ENCODE peak calls at places on chromosomes 3 and 15, in four cellular contexts. P is fibroblast of lung, C is cardiac muscle cell, B is IMR-90. L is an unnamed sample.

GRCh38 chr3:30632521-30632920 is 26.1 kb downstream of the TGFBR2 start:
- DNase-seq in P (no peak), C (no peak), B (no peak), L (no peak)

GRCh38 chr3:150129181-150129580 is 158.5 kb upstream of the PFN2 start:
- DNase-seq in P (no peak), C (peak; percentile 11), B (peak; percentile 28), L (no peak)

GRCh38 chr3:30890907-30891306 is 3.6 kb downstream of the GADL1 start:
- DNase-seq in P (no peak), C (no peak), B (no peak), L (no peak)

GRCh38 chr15:85014932-85015331 is 33.3 kb downstream of the PDE8A start:
- DNase-seq in P (no peak), C (no peak), B (no peak), L (no peak)

GRCh38 chr3:52024765-52025452 is 29.2 kb upstream of the RPL29 start:
- DNase-seq in P (no peak), C (no peak), B (no peak), L (no peak)

GRCh38 chr15:100869151-100869999 is 10.3 kb upstream of the ALDH1A3 start:
- DNase-seq in P (no peak), C (no peak), B (no peak), L (peak; percentile 52)

GRCh38 chr15:76929011-76929760 is 2.4 kb upstream of the RCN2 start:
- DNase-seq in P (no peak), C (no peak), B (no peak), L (no peak)

GRCh38 chr15:50067254-50067653 is 51.8 kb downstream of the ATP8B4 start:
- DNase-seq in P (no peak), C (no peak), B (no peak), L (no peak)

GRCh38 chr3:197189633-197190032 is 108.8 kb downstream of the DLG1 start:
- DNase-seq in P (no peak), C (no peak), B (no peak), L (no peak)
- H3K27ac ChIP-seq in P (no peak overlapping the region), C (no peak overlapping the region), B (no peak overlapping the region), L (no peak overlapping the region)

DNA sequence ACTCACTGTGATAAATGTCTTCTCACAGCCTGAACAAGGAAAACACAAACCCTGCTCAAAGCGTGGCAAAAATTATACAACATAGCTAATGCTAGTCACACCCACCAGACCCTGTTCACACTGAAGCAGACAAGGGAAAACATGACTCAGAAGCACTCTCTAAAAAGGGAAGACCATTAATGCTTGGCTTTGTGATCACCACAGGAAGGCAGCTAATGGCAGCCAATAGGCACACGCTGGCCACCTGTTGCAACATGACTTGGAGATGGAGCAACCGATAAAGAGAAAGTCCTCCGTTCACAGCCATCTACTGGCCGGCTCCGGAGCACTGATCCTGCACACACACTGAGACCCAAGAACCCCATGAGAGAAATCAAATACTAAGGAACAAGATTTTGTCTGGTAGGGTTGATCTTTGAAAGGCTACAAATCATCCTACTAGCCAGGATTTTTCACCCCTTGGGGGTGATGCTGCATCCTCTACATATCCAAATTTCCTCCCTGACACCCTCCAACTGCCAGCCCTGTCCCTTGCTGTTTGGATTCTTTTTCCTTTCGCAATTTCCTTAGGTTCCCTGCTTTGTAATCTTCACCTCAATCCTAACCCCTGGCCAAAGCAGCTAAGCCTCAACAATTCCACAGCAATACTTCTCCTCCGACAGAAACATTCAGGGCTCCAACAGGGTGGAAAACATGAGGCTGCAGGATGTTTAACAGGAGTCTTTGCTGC is 3.2 kb downstream of the ZXDC start:
- DNase-seq in P (peak; percentile 96), C (peak; percentile 86), B (peak; percentile 68), L (no peak)
- TF ChIP-seq CTCF in P (no peak), C (peak; percentile 6), B (no peak), L (no peak)

DNA sequence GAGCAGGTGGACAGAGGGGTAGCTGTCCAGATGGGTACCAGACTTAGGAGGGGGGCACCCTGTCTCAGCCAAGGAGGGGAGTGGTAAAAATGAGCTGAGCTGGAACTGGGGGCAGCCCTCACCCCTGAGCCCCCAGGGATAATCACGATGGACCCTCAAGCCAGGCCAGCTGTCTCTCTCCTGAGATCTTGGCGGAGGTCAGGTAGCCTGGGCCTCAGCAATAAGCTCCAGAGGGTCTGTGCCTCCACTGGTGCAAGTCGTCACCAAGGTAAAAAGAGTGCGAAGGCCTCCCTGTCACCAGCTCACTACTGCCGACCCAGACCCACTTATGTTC is 5.1 kb downstream of the SLC38A3 start:
- DNase-seq in P (no peak), C (no peak), B (no peak), L (no peak)
- H3K4me3 ChIP-seq in P (no peak overlapping the region), C (no peak overlapping the region), B (no peak overlapping the region), L (no peak overlapping the region)

DNA sequence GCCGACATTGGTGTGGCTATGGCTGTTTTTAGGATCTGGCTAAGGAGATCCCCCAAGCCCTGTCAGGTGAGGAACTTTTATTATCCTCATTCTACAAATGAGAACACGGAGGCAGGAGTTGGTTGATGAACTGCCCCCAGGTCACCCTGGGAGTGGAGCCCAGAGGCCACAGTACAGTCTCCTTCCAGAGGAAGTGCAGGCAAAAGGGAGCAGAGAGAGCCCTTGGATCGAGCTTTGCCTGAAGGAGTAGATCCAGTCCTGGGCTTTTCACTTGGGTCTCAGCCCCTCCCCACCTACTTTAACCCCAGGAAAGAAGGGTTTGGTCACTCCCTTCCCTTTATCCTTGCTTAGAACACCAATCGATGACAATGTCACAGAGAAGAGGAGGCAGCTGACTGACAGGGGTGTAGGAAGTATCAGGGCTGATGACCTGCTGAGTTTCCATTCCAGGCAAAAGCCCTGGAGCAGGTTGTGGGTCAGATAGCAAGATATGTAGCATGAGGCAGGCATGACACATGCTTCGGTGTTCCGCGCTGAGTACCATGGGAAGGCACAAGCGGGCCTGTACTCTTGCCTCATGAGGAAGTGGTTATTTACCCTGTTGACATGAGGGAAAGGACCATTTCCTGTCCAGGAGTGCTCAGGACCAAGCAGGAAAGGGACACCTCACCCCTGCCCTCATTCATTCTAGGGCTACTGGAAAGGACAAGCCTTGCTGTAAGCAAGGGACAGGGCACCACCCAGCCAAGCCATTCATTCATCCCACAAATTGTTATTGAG is 5.8 kb upstream of the PLA2G4D start:
- DNase-seq in P (peak; percentile 10), C (peak; percentile 17), B (peak; percentile 6), L (no peak)
- H3K27ac ChIP-seq in P (no peak overlapping the region), C (no peak overlapping the region), B (no peak overlapping the region), L (no peak overlapping the region)

DNA sequence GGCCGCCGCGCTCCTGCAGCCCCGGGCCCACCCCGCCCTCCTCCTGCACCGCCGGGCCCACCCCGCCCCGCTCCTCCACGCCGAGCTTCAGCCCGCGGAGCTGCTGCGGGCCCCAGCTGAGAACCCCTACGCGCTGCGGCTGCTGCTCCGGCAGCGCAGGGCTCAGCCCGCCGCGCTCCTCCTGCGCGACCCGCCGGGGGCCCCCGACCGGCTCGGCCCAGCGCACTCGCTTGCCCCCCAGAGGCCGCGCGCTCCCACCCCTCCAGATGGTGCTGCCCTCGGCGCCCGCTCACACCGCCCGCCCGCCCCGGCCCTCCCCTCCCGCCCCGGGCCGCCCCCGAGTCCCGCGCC is 918 bp upstream of the TNK2 start:
- DNase-seq in P (no peak), C (no peak), B (peak; percentile 27), L (no peak)
- TF ChIP-seq CTCF in P (no peak), C (no peak), B (no peak), L (no peak)

DNA sequence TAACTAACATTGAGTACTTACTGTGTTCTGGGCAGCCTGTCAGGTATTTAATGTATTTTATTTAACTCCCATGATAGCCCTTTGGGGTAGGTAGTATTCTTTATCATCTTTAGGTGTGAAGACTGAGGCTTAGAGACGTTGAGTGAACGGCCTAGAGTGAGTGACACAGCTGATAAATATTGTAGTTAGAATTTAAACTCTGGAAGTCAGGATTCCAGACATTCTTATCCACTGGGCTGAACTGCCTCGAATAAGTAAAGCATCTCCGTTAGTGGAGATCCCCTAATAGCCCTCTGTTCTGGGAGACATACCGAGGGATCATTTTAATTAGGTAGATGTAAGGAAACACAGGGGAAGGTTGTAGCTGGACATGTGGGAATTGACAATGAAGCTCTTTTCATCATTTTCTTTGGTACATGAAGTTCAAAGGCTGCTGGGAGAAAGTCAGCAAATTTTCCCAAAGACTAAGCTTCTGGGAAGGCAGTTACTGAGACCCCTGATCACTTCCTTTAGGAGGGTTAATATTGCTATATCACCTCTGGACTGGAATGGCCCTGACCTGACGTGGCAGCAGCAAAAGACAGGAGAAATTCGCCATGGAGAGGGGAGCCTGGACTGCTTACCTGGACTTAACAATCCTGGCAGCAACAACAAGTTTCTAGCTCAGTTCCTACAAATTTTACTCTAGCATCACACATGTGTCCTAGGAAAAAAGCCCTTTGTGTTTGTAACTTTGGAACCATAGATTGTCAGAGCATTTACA is 11.7 kb upstream of the PDCD6IP start:
- DNase-seq in P (peak; percentile 41), C (no peak), B (no peak), L (no peak)
- H3K4me3 ChIP-seq in P (no peak overlapping the region), C (peak overlapping the region; percentile 1), B (no peak overlapping the region), L (peak overlapping the region; percentile 39)

DNA sequence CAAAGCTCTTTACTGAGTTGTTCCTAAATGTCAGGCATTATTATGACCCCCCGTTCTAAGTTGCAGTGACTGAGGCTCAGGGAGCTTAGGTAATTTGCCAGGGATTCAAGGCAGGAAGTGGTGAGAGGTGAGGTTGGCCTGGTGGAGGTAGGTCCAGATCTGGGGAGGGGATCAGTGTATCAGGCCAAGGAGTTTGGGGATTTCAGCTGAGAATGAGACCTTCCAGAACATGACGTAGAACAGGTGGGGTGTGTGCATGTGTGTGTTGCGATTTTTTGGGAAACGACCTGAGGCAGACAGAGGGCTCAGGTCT is 41.1 kb upstream of the MRPS22 start:
- DNase-seq in P (no peak), C (no peak), B (no peak), L (no peak)
- H3K27ac ChIP-seq in P (peak overlapping the region; percentile 92), C (no peak overlapping the region), B (peak overlapping the region; percentile 87), L (no peak overlapping the region)

GRCh38 chr3:123012652-123013051 is 14.9 kb downstream of the SEMA5B start:
- DNase-seq in P (no peak), C (no peak), B (no peak), L (no peak)

GRCh38 chr3:123019591-123019990 is 8.0 kb downstream of the SEMA5B start:
- DNase-seq in P (no peak), C (no peak), B (no peak), L (no peak)

GRCh38 chr3:123013876-123014275 is 13.7 kb downstream of the SEMA5B start:
- DNase-seq in P (no peak), C (no peak), B (no peak), L (no peak)

GRCh38 chr3:123011484-123011883 is 16.1 kb downstream of the SEMA5B start:
- DNase-seq in P (no peak), C (no peak), B (no peak), L (no peak)

DNA sequence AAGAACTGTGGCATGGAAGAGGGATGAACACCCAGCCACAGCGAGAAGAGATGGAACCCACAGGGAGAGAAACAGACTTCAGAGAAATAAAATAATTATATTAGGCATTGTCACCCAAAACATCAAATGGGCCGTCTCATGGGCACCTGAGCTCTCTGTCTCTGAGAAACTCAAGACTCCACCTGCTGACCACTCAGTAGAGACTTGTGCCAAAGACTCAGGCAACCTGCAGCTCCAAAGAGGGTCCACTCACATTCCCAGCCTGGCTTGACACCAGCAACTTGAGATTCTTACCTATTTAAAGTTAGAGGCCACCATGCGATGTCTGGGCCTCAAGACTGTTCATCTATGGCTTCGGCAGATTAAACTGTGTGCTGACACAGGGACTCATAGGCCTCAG is 12.0 kb downstream of the SEMA5B start:
- DNase-seq in P (no peak), C (no peak), B (no peak), L (no peak)
- TF ChIP-seq CTCF in P (no peak), C (no peak), B (no peak), L (peak; percentile 32)

GRCh38 chr15:81809543-81809942 is 236.3 kb downstream of the MEX3B start:
- DNase-seq in P (no peak), C (peak; percentile 16), B (peak; percentile 8), L (peak; percentile 54)
- H3K4me3 ChIP-seq in P (no peak overlapping the region), C (no peak overlapping the region), B (no peak overlapping the region), L (no peak overlapping the region)

L was measured in WERI-Rb-1.